ENCODE peak calls at places on chromosome 10, in five cellular contexts. D, Y, X, H and N are unnamed samples.

GRCh38 chr10:97230146-97230545 is 44.4 kb upstream of the SLIT1 start:
- DNase-seq in Y (no peak), D (no peak), H (no peak), X (no peak), N (no peak)

GRCh38 chr10:78658645-78659632 is 409.8 kb upstream of the ZMIZ1 start:
- DNase-seq in D (no peak), X (no peak), H (no peak), Y (no peak), N (no peak)

GRCh38 chr10:132354356-132355094 is 22.5 kb downstream of the LRRC27 start:
- DNase-seq in X (no peak), H (no peak), D (no peak), Y (no peak), N (no peak)

GRCh38 chr10:125016123-125016522 is 74.2 kb downstream of the ZRANB1 start:
- DNase-seq in D (no peak), X (no peak), Y (no peak), H (no peak), N (no peak)

GRCh38 chr10:68826764-68827591 is at the start of gene STOX1:
- DNase-seq in D (peak), H (peak), X (peak), Y (no peak), N (peak)

GRCh38 chr10:97039538-97040247 is 146.1 kb downstream of the SLIT1 start:
- DNase-seq in D (no peak), H (no peak), X (no peak), Y (no peak), N (no peak)

GRCh38 chr10:49242604-49243003 is 54.4 kb upstream of the TMEM273 start:
- DNase-seq in X (no peak), D (no peak), Y (no peak), H (no peak), N (no peak)

GRCh38 chr10:80186364-80187012 is 18.8 kb downstream of the ANXA11 start:
- DNase-seq in H (no peak), X (no peak), Y (no peak), D (no peak), N (no peak)

GRCh38 chr10:21693418-21693817 is 159.4 kb downstream of the MLLT10 start:
- DNase-seq in D (no peak), H (no peak), Y (no peak), X (no peak), N (no peak)

GRCh38 chr10:112151640-112152039 is 31.9 kb downstream of the GPAM start:
- DNase-seq in H (no peak), X (no peak), D (no peak), Y (no peak), N (no peak)

GRCh38 chr10:46527241-46527811 is 29.1 kb downstream of the GPRIN2 start:
- DNase-seq in D (no peak), Y (no peak), X (no peak), H (no peak), N (no peak)

GRCh38 chr10:31602541-31603244 is 283.7 kb downstream of the ZEB1 start:
- DNase-seq in X (peak), D (peak), Y (peak), H (peak), N (no peak)

GRCh38 chr10:78692071-78692470 is 376.7 kb upstream of the ZMIZ1 start:
- DNase-seq in X (no peak), D (no peak), Y (no peak), H (no peak), N (no peak)

GRCh38 chr10:133567609-133568286 is 2.4 kb upstream of the SYCE1 start:
- DNase-seq in D (no peak), Y (no peak), H (no peak), X (no peak), N (no peak)

GRCh38 chr10:133565441-133566294 is at the start of gene SYCE1:
- DNase-seq in X (no peak), H (peak), Y (peak), D (no peak), N (no peak)

GRCh38 chr10:133567119-133567518 is 1.7 kb upstream of the SYCE1 start:
- DNase-seq in Y (no peak), H (no peak), D (no peak), X (no peak), N (no peak)

GRCh38 chr10:133564816-133565215 is 567 bp downstream of the SYCE1 start:
- DNase-seq in Y (no peak), H (no peak), D (no peak), X (no peak), N (no peak)

GRCh38 chr10:133568287-133568614 is 2.9 kb upstream of the SYCE1 start:
- DNase-seq in D (no peak), H (no peak), X (no peak), Y (no peak), N (no peak)
- H3K4me3 ChIP-seq in D (no peak), H (no peak), X (no peak), Y (no peak), N (no peak)

DNA sequence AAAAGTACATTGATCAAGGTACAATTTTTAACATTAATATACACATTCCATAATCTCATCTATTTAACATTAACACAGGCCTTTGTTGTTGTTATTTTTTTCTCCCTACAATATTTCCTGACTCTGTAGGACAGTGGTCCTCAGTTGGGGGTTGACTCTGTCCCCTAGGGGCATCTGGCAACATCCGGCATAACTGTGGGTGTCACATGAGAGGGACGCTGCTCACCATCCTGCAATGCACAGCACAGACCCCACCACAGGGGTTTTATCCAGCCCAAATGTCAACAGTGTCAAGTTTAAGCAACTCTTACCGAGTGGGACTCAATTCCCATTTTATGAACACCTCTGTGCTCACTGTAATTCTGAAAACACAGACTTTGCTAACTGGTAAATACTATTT is 8.8 kb downstream of the IDI1 start:
- DNase-seq in D (no peak), H (no peak), Y (no peak), X (no peak), N (no peak)
- H3K4me3 ChIP-seq in D (no peak), H (no peak), Y (no peak), X (no peak), N (no peak)

DNA sequence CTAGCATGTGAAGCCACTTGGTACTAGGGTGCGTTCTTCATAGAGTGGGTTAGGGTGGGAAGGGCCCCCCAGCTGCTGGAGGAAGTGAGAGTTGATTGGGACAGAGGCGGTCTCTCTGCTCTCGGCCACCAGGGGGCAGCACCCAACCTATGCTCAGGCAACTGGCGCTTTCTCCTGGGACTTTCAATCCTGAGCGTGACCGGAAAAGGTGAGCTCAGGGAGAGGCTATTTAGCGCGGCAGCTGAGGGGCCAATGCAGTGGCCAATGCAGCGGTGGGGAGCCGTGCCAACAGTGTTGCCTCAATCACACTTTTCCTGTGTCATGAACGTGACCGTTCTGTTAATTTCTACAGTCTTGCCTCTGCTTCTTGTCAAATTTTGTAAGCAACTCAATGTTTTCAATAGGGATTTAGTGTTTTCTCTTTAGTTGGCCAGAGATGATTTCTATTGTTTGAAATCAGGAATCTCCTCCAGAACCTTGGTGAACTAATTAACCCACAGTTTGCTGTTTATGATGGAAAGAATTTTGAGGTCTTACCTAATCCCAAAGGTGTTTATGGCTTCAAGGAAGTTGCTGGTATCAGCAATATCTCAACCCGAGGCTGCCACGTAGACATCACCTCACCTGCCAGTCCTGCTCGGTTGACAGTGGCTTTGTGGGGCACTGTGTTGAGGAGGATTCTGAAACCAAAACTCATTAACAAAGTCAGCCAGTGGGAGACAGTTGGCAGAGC is 67.9 kb upstream of the PDZD8 start:
- DNase-seq in H (peak), Y (peak), X (peak), D (peak), N (no peak)
- H3K4me3 ChIP-seq in H (no peak), Y (no peak), X (no peak), D (no peak), N (no peak)

GRCh38 chr10:99659031-99659867 is at the start of gene ENTPD7:
- DNase-seq in X (peak), H (peak), Y (peak), D (peak), N (peak)

GRCh38 chr10:99658622-99659030 is 683 bp upstream of the ENTPD7 start:
- DNase-seq in H (peak), Y (peak), D (peak), X (peak), N (no peak)

GRCh38 chr10:99659868-99660366 is 608 bp downstream of the ENTPD7 start:
- DNase-seq in D (no peak), X (no peak), Y (no peak), H (no peak), N (no peak)

GRCh38 chr10:99661370-99661749 is 2.1 kb downstream of the ENTPD7 start:
- DNase-seq in Y (no peak), D (peak), X (no peak), H (no peak), N (no peak)

GRCh38 chr10:99660662-99661369 is 1.5 kb downstream of the ENTPD7 start:
- DNase-seq in H (no peak), X (no peak), D (peak), Y (no peak), N (no peak)
- H3K4me3 ChIP-seq in H (no peak), X (no peak), D (peak), Y (no peak), N (peak)

DNA sequence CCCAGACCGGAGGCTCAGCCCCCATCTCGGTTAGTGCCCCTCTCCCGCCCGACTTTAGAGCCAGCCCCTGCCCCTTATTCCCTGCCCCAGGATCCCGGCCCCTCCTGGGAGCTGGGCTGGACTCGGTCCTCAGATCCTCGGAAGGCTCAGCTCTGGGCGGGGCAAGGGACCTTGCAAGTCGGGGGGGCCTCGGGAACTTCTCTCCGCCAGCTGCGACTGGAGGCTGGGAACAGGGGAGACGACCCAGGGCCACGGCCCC is 2.5 kb downstream of the ADIRF start:
- DNase-seq in Y (no peak), H (no peak), D (no peak), X (no peak), N (no peak)
- H3K4me3 ChIP-seq in Y (peak), H (peak), D (peak), X (peak), N (peak)

DNA sequence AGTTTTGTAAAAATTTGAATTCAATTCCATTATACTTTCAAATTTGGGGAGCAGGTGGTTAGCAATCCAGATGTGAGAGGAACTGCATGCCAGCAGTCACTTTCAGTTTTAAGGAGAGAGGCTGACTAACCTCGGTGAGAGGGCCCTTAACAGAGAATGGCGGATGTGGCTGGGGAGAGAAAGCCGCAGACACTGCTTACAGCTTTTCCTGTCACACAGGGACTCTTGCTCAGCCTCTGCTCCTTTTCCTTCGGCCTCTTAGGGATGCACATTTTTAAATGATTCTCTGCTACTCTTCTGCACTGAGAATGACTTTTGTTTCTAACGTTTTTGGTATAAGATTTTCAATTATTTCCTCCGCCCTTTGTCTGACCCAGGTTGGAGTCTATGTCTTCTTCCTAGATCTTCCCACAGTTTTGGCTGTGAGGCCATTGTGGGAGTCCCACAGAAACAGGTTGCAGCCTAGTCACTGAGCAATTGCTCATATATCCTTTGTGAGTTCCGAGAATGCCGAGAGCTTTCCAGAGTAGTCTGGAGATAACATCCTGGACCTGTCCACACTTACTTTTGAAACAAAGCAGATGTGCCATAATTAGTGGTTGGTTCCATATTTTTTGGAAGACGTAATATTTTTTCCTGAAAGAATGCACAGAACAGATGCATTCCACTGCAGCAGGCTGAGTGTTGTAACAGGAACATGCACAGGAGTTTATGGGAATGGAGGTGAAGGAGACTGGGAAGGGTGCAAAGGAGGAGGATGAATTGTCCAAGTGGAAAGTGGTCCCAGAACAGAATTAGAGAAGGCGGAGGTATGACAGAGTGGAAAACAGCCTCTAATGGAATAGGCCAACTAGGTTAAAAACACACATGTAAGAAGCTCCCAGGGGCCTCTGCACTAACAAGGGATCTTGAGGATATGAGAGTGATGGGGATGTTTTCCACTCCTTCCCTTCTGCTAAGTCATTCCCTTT is 168.0 kb upstream of the ZNF32 start:
- DNase-seq in D (peak), X (no peak), H (no peak), Y (no peak), N (no peak)
- H3K4me3 ChIP-seq in D (no peak), X (no peak), H (no peak), Y (no peak), N (no peak)

DNA sequence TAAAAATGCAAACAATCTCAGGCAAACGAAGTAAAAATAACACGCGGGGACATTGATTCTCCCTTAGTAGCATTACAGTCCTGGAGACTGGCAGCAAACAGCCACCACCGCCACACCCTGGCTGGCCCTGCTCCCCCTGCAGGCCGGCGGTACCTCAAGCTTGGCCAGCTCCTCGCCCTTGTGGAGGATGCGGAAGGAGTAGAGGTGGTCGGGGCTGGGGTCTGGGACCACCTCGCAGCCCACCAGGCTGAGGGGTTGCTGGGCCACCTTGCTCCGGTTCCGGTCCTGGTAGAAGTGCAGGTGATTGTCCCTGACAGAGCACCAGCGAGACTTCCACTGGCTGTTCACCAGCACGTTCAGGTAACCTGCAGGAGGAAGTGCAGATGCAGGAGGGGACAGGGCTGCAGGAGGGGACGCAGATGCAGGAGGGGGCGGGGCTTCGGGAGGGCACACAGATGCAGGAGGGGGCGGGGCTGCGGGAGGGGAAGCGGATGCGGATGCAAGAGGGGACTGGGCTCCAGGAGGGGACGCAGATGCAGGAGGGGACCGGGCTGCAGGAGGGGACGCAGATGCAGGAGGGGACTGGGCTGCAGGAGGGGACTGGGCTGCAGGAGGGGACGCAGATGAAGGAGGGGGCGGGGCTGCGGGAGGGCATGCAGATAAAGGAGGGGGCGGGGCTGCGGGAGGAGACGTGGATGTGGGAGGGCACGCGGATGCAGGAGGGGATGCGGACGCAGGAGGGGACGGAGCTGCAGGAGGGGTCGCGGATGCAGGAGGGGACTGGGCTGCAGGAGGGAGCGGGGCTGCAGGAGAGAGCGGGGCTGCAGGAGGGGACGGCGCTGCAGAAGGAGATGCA is 65.7 kb downstream of the VWA2 start:
- DNase-seq in D (no peak), Y (no peak), H (no peak), X (peak), N (no peak)
- H3K4me3 ChIP-seq in D (peak), Y (peak), H (peak), X (peak), N (peak)

GRCh38 chr10:122565766-122566206 is 5.2 kb downstream of the DMBT1 start:
- DNase-seq in D (peak), H (peak), Y (peak), X (peak), N (peak)
- H3K4me3 ChIP-seq in D (no peak), H (peak), Y (no peak), X (no peak), N (no peak)

GRCh38 chr10:11049772-11050171 is 32.1 kb downstream of the CELF2 start:
- DNase-seq in X (no peak), Y (no peak), D (no peak), H (no peak), N (no peak)

GRCh38 chr10:11045995-11046394 is 28.3 kb downstream of the CELF2 start:
- DNase-seq in H (no peak), X (no peak), D (no peak), Y (peak), N (no peak)

GRCh38 chr10:11045487-11045886 is 27.8 kb downstream of the CELF2 start:
- DNase-seq in D (no peak), X (no peak), Y (no peak), H (no peak), N (no peak)

GRCh38 chr10:11048707-11049296 is 31.1 kb downstream of the CELF2 start:
- DNase-seq in H (no peak), X (no peak), Y (no peak), D (no peak), N (no peak)

GRCh38 chr10:11046766-11047165 is 29.1 kb downstream of the CELF2 start:
- DNase-seq in D (no peak), H (no peak), Y (no peak), X (no peak), N (no peak)
- H3K4me3 ChIP-seq in D (no peak), H (no peak), Y (no peak), X (no peak), N (no peak)